ENCODE peak calls at places on chromosomes 12 and 14, in ten cellular contexts. R is naive thymus-derived CD8-positive, alpha-beta T cell; D is glomerular endothelial cell; K is ACHN; W is T-helper 2 cell; M is T47D; B is NCI-H774; C is activated naive CD4-positive, alpha-beta T cell; V is SW 1271; Z is NCI-H1694. Y is an unnamed sample.

GRCh38 chr12:124049451-124050094 is 76.6 kb downstream of the ZNF664 start:
- DNase-seq in R (no peak), D (no peak), K (no peak), W (no peak), M (no peak), B (no peak), C (no peak), V (no peak), Z (no peak), Y (no peak)

GRCh38 chr12:27592548-27592947 is 68.5 kb downstream of the PPFIBP1 start:
- DNase-seq in R (no peak), D (no peak), K (no peak), W (peak; percentile 40), M (no peak), B (no peak), C (no peak), V (no peak), Z (no peak), Y (peak; percentile 66)

GRCh38 chr12:54759751-54760150 is 94.6 kb upstream of the MUCL1 start:
- DNase-seq in R (no peak), D (no peak), K (peak; percentile 54), W (peak; percentile 46), M (peak; percentile 33), B (peak; percentile 23), C (no peak), V (peak; percentile 31), Z (no peak), Y (no peak)

GRCh38 chr14:50363734-50364113 is 33.0 kb downstream of the CDKL1 start:
- DNase-seq in R (no peak), D (no peak), K (no peak), W (peak; percentile 93), M (no peak), B (no peak), C (no peak), V (no peak), Z (no peak), Y (no peak)

GRCh38 chr14:56659361-56659760 is 79.8 kb downstream of the TMEM260 start:
- DNase-seq in R (no peak), D (no peak), K (no peak), W (no peak), M (no peak), B (no peak), C (no peak), V (no peak), Z (no peak), Y (no peak)

GRCh38 chr12:111046896-111047295 is 126.5 kb upstream of the MYL2 start:
- DNase-seq in R (no peak), D (no peak), K (no peak), W (no peak), M (no peak), B (no peak), C (no peak), V (no peak), Z (no peak), Y (peak; percentile 29)

GRCh38 chr14:74141703-74142102 is 56.9 kb downstream of the LIN52 start:
- DNase-seq in R (no peak), D (no peak), K (no peak), W (no peak), M (no peak), B (no peak), C (no peak), V (no peak), Z (no peak), Y (no peak)

GRCh38 chr14:55718551-55718950 is 138.5 kb downstream of the KTN1 start:
- DNase-seq in R (no peak), D (no peak), K (peak; percentile 9), W (no peak), M (no peak), B (no peak), C (no peak), V (no peak), Z (no peak), Y (no peak)

GRCh38 chr12:31029466-31029865 is 44.2 kb upstream of the DDX11 start:
- DNase-seq in R (no peak), D (no peak), K (no peak), W (no peak), M (no peak), B (no peak), C (no peak), V (no peak), Z (no peak), Y (no peak)

GRCh38 chr12:84920331-84920730 is 7.7 kb upstream of the SLC6A15 start:
- DNase-seq in R (no peak), D (no peak), K (no peak), W (no peak), M (no peak), B (no peak), C (no peak), V (no peak), Z (no peak), Y (no peak)

GRCh38 chr12:11885261-11886038 is 185.3 kb upstream of the BCL2L14 start:
- DNase-seq in R (no peak), D (no peak), K (peak; percentile 45), W (no peak), M (no peak), B (peak; percentile 83), C (no peak), V (no peak), Z (no peak), Y (peak; percentile 70)

GRCh38 chr14:75335588-75335987 is 57.0 kb downstream of the FOS start:
- DNase-seq in R (no peak), D (no peak), K (no peak), W (peak; percentile 5), M (no peak), B (no peak), C (no peak), V (no peak), Z (no peak), Y (no peak)

GRCh38 chr12:11568762-11569478 is 80.6 kb upstream of the ETV6 start:
- DNase-seq in R (no peak), D (no peak), K (no peak), W (no peak), M (no peak), B (no peak), C (no peak), V (no peak), Z (no peak), Y (no peak)

GRCh38 chr12:124097681-124098080 is 124.7 kb downstream of the ZNF664 start:
- DNase-seq in R (no peak), D (no peak), K (no peak), W (no peak), M (no peak), B (no peak), C (no peak), V (no peak), Z (no peak), Y (no peak)

GRCh38 chr12:51262758-51263177 is 7.4 kb downstream of the SMAGP start:
- DNase-seq in R (peak; percentile 22), D (no peak), K (peak; percentile 90), W (peak; percentile 50), M (no peak), B (no peak), C (no peak), V (peak; percentile 39), Z (no peak), Y (no peak)

GRCh38 chr12:124567035-124567672 is at the start of gene NCOR2:
- DNase-seq in R (peak; percentile 61), D (no peak), K (peak; percentile 24), W (peak; percentile 63), M (peak; percentile 54), B (no peak), C (peak; percentile 34), V (no peak), Z (no peak), Y (no peak)

GRCh38 chr12:89185181-89185580 is 167.1 kb downstream of the DUSP6 start:
- DNase-seq in R (no peak), D (no peak), K (no peak), W (no peak), M (no peak), B (no peak), C (no peak), V (no peak), Z (no peak), Y (no peak)

GRCh38 chr14:87175175-87175574 is 817.8 kb downstream of the GALC start:
- DNase-seq in R (no peak), D (no peak), K (no peak), W (no peak), M (no peak), B (no peak), C (no peak), V (no peak), Z (peak; percentile 90), Y (no peak)

GRCh38 chr12:53674977-53675700 is 744 bp downstream of the ATP5MC2 start:
- DNase-seq in R (no peak), D (no peak), K (peak; percentile 30), W (no peak), M (no peak), B (no peak), C (no peak), V (no peak), Z (no peak), Y (no peak)

GRCh38 chr14:21203470-21204166 is 47.8 kb upstream of the OR5AU1 start:
- DNase-seq in R (no peak), D (no peak), K (no peak), W (no peak), M (no peak), B (no peak), C (no peak), V (no peak), Z (no peak), Y (no peak)

GRCh38 chr14:36096090-36096489 is 80.4 kb downstream of the PTCSC3 start:
- DNase-seq in R (no peak), D (no peak), K (no peak), W (no peak), M (no peak), B (no peak), C (no peak), V (no peak), Z (no peak), Y (no peak)

GRCh38 chr14:103512701-103513611 is 9.7 kb downstream of the CKB start:
- DNase-seq in R (no peak), D (no peak), K (no peak), W (no peak), M (no peak), B (peak; percentile 6), C (no peak), V (no peak), Z (peak; percentile 100), Y (peak; percentile 95)

GRCh38 chr12:76374395-76375020 is 26.3 kb upstream of the BBS10 start:
- DNase-seq in R (no peak), D (no peak), K (peak; percentile 91), W (peak; percentile 42), M (no peak), B (no peak), C (no peak), V (no peak), Z (no peak), Y (no peak)

GRCh38 chr14:54829486-54830224 is 73.0 kb downstream of the GCH1 start:
- DNase-seq in R (no peak), D (no peak), K (no peak), W (no peak), M (no peak), B (no peak), C (no peak), V (no peak), Z (no peak), Y (no peak)

Y was measured in RWPE2.